ENCODE peak calls at places on chromosomes 7 and 10, in ten cellular contexts. One of them, this sample, is unnamed.
A peak's percentile ranks its signal among the peaks of the same experiment; 100 is the strongest.

GRCh38 chr7:100071018-100071723 is 10.4 kb downstream of the ZNF3 start:
- DNase-seq in activated B cell treated with CpG ODN at 0.5 μM for 24 hours: no peak
- DNase-seq in MM.1S: no peak
- DNase-seq in cardiac muscle cell: no peak
- DNase-seq in psoas muscle: no peak
- DNase-seq in GM20000: no peak
- DNase-seq in IMR-90: no peak
- DNase-seq in AG04450: no peak
- DNase-seq in bronchial epithelial cell: no peak
- DNase-seq in neural progenitor cell: no peak
- DNase-seq in this sample: no peak

GRCh38 chr7:44881610-44882009 is 3.7 kb downstream of the PURB start:
- DNase-seq in neural progenitor cell: no peak
- DNase-seq in bronchial epithelial cell: peak; percentile 79
- DNase-seq in MM.1S: no peak
- DNase-seq in GM20000: no peak
- DNase-seq in AG04450: peak; percentile 55
- DNase-seq in psoas muscle: no peak
- DNase-seq in IMR-90: peak; percentile 88
- DNase-seq in activated B cell treated with CpG ODN at 0.5 μM for 24 hours: no peak
- DNase-seq in cardiac muscle cell: peak; percentile 83
- DNase-seq in this sample: no peak

GRCh38 chr7:73701357-73701995 is 18.0 kb downstream of the STX1A start:
- DNase-seq in neural progenitor cell: peak; percentile 75
- DNase-seq in activated B cell treated with CpG ODN at 0.5 μM for 24 hours: no peak
- DNase-seq in GM20000: peak; percentile 73
- DNase-seq in IMR-90: peak; percentile 33
- DNase-seq in bronchial epithelial cell: peak; percentile 27
- DNase-seq in MM.1S: no peak
- DNase-seq in psoas muscle: no peak
- DNase-seq in AG04450: no peak
- DNase-seq in cardiac muscle cell: peak; percentile 57
- DNase-seq in this sample: no peak

GRCh38 chr10:123149568-123150228 is 1.8 kb downstream of the HMX2 start:
- DNase-seq in MM.1S: no peak
- DNase-seq in cardiac muscle cell: peak; percentile 44
- DNase-seq in neural progenitor cell: peak; percentile 79
- DNase-seq in bronchial epithelial cell: no peak
- DNase-seq in AG04450: no peak
- DNase-seq in IMR-90: peak; percentile 42
- DNase-seq in GM20000: peak; percentile 52
- DNase-seq in activated B cell treated with CpG ODN at 0.5 μM for 24 hours: peak; percentile 42
- DNase-seq in psoas muscle: no peak
- DNase-seq in this sample: no peak

GRCh38 chr7:34044734-34045353 is 139.5 kb downstream of the BMPER start:
- DNase-seq in neural progenitor cell: no peak
- DNase-seq in activated B cell treated with CpG ODN at 0.5 μM for 24 hours: no peak
- DNase-seq in bronchial epithelial cell: no peak
- DNase-seq in psoas muscle: no peak
- DNase-seq in cardiac muscle cell: no peak
- DNase-seq in GM20000: no peak
- DNase-seq in AG04450: no peak
- DNase-seq in IMR-90: no peak
- DNase-seq in MM.1S: no peak
- DNase-seq in this sample: no peak

GRCh38 chr10:36254191-36254590 is 612.1 kb upstream of the FZD8 start:
- DNase-seq in MM.1S: no peak
- DNase-seq in neural progenitor cell: no peak
- DNase-seq in cardiac muscle cell: peak; percentile 69
- DNase-seq in activated B cell treated with CpG ODN at 0.5 μM for 24 hours: no peak
- DNase-seq in psoas muscle: peak; percentile 64
- DNase-seq in bronchial epithelial cell: peak; percentile 39
- DNase-seq in IMR-90: peak; percentile 16
- DNase-seq in GM20000: no peak
- DNase-seq in AG04450: no peak
- DNase-seq in this sample: no peak

GRCh38 chr7:130133029-130133774 is 62.9 kb downstream of the KLHDC10 start:
- DNase-seq in activated B cell treated with CpG ODN at 0.5 μM for 24 hours: no peak
- DNase-seq in psoas muscle: no peak
- DNase-seq in IMR-90: no peak
- DNase-seq in AG04450: no peak
- DNase-seq in cardiac muscle cell: no peak
- DNase-seq in bronchial epithelial cell: no peak
- DNase-seq in neural progenitor cell: no peak
- DNase-seq in GM20000: no peak
- DNase-seq in MM.1S: no peak
- DNase-seq in this sample: no peak

GRCh38 chr7:40673285-40673684 is 538.5 kb downstream of the SUGCT start:
- DNase-seq in cardiac muscle cell: peak; percentile 69
- DNase-seq in psoas muscle: no peak
- DNase-seq in AG04450: peak; percentile 55
- DNase-seq in activated B cell treated with CpG ODN at 0.5 μM for 24 hours: no peak
- DNase-seq in GM20000: no peak
- DNase-seq in MM.1S: peak; percentile 14
- DNase-seq in IMR-90: peak; percentile 93
- DNase-seq in bronchial epithelial cell: peak; percentile 63
- DNase-seq in neural progenitor cell: no peak
- DNase-seq in this sample: no peak

GRCh38 chr7:98360221-98361124 is 40.4 kb downstream of the BAIAP2L1 start:
- DNase-seq in activated B cell treated with CpG ODN at 0.5 μM for 24 hours: no peak
- DNase-seq in cardiac muscle cell: no peak
- DNase-seq in neural progenitor cell: peak; percentile 22
- DNase-seq in AG04450: no peak
- DNase-seq in IMR-90: no peak
- DNase-seq in bronchial epithelial cell: no peak
- DNase-seq in MM.1S: no peak
- DNase-seq in GM20000: no peak
- DNase-seq in psoas muscle: no peak
- DNase-seq in this sample: no peak

GRCh38 chr10:98309366-98310355 is 41.7 kb upstream of the LOXL4 start:
- DNase-seq in bronchial epithelial cell: peak; percentile 46
- DNase-seq in GM20000: peak; percentile 59
- DNase-seq in activated B cell treated with CpG ODN at 0.5 μM for 24 hours: no peak
- DNase-seq in IMR-90: peak; percentile 87
- DNase-seq in AG04450: peak; percentile 75
- DNase-seq in neural progenitor cell: peak; percentile 82
- DNase-seq in psoas muscle: peak; percentile 76
- DNase-seq in MM.1S: no peak
- DNase-seq in cardiac muscle cell: peak; percentile 88
- DNase-seq in this sample: peak; percentile 89

GRCh38 chr7:104695563-104695962 is 318.4 kb upstream of the KMT2E start:
- DNase-seq in AG04450: no peak
- DNase-seq in psoas muscle: no peak
- DNase-seq in cardiac muscle cell: no peak
- DNase-seq in neural progenitor cell: no peak
- DNase-seq in activated B cell treated with CpG ODN at 0.5 μM for 24 hours: no peak
- DNase-seq in bronchial epithelial cell: no peak
- DNase-seq in GM20000: no peak
- DNase-seq in MM.1S: no peak
- DNase-seq in IMR-90: no peak
- DNase-seq in this sample: no peak
- TF ChIP-seq CTCF in AG04450: no peak
- TF ChIP-seq CTCF in psoas muscle: no peak
- TF ChIP-seq CTCF in cardiac muscle cell: no peak
- TF ChIP-seq CTCF in neural progenitor cell: no peak
- TF ChIP-seq CTCF in activated B cell treated with CpG ODN at 0.5 μM for 24 hours: no peak
- TF ChIP-seq CTCF in bronchial epithelial cell: no peak
- TF ChIP-seq CTCF in GM20000: no peak
- TF ChIP-seq CTCF in MM.1S: no peak
- TF ChIP-seq CTCF in IMR-90: no peak
- TF ChIP-seq CTCF in this sample: no peak

DNA sequence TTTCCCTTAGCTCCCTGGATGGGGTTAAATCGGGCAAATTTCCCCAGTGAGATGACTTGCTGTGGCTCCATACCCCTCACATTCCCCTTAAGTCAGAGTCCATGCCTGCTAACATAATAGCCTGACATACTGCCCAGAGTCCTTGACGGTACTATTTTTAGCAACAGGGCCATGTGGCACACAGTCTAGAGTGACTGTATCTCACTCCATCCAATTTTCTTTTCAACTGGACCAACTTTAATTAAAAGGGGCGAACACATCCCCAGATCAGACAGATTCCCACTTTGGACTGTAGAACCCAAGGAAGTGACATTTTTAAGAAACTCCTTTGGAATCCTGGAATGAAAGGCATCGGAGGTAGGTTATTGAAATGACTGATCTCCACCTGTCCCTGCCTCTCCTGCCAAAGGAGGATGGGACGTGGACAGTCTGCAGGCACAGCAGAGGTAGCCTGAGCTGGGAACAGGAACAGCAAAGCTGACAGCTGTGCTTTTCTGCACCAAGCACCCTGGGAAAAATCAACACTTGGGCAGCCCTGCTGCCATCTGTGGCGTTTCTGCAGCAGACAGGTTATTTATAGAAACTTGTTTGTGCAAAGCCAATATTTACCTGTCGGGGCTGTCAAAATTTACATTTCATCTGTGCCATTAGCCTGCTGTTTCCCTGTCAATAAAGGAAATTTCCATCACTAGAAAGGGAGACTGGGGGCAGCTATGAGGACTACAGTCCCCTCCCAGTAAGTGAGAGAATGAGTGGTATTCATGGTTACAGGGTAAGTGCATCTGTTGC is 221.5 kb upstream of the AOAH start:
- DNase-seq in bronchial epithelial cell: no peak
- DNase-seq in psoas muscle: no peak
- DNase-seq in GM20000: no peak
- DNase-seq in activated B cell treated with CpG ODN at 0.5 μM for 24 hours: no peak
- DNase-seq in MM.1S: peak; percentile 41
- DNase-seq in neural progenitor cell: no peak
- DNase-seq in IMR-90: no peak
- DNase-seq in AG04450: no peak
- DNase-seq in cardiac muscle cell: no peak
- DNase-seq in this sample: no peak
- TF ChIP-seq CTCF in bronchial epithelial cell: no peak
- TF ChIP-seq CTCF in psoas muscle: no peak
- TF ChIP-seq CTCF in GM20000: no peak
- TF ChIP-seq CTCF in activated B cell treated with CpG ODN at 0.5 μM for 24 hours: no peak
- TF ChIP-seq CTCF in MM.1S: no peak
- TF ChIP-seq CTCF in neural progenitor cell: no peak
- TF ChIP-seq CTCF in IMR-90: no peak
- TF ChIP-seq CTCF in AG04450: no peak
- TF ChIP-seq CTCF in cardiac muscle cell: no peak
- TF ChIP-seq CTCF in this sample: no peak

GRCh38 chr7:4663239-4663638 is 18.9 kb upstream of the FOXK1 start:
- DNase-seq in bronchial epithelial cell: no peak
- DNase-seq in psoas muscle: no peak
- DNase-seq in activated B cell treated with CpG ODN at 0.5 μM for 24 hours: no peak
- DNase-seq in cardiac muscle cell: no peak
- DNase-seq in IMR-90: no peak
- DNase-seq in neural progenitor cell: no peak
- DNase-seq in AG04450: no peak
- DNase-seq in GM20000: no peak
- DNase-seq in MM.1S: no peak
- DNase-seq in this sample: no peak

GRCh38 chr7:4657640-4658417 is 24.3 kb upstream of the FOXK1 start:
- DNase-seq in IMR-90: no peak
- DNase-seq in neural progenitor cell: no peak
- DNase-seq in cardiac muscle cell: no peak
- DNase-seq in bronchial epithelial cell: no peak
- DNase-seq in AG04450: no peak
- DNase-seq in psoas muscle: no peak
- DNase-seq in MM.1S: no peak
- DNase-seq in GM20000: no peak
- DNase-seq in activated B cell treated with CpG ODN at 0.5 μM for 24 hours: no peak
- DNase-seq in this sample: no peak

GRCh38 chr7:4655311-4655710 is 26.8 kb upstream of the FOXK1 start:
- DNase-seq in neural progenitor cell: no peak
- DNase-seq in bronchial epithelial cell: peak; percentile 89
- DNase-seq in IMR-90: no peak
- DNase-seq in psoas muscle: no peak
- DNase-seq in activated B cell treated with CpG ODN at 0.5 μM for 24 hours: no peak
- DNase-seq in GM20000: no peak
- DNase-seq in cardiac muscle cell: no peak
- DNase-seq in AG04450: no peak
- DNase-seq in MM.1S: no peak
- DNase-seq in this sample: no peak

GRCh38 chr7:4661871-4662270 is 20.2 kb upstream of the FOXK1 start:
- DNase-seq in MM.1S: no peak
- DNase-seq in bronchial epithelial cell: no peak
- DNase-seq in psoas muscle: peak; percentile 31
- DNase-seq in cardiac muscle cell: peak; percentile 59
- DNase-seq in activated B cell treated with CpG ODN at 0.5 μM for 24 hours: no peak
- DNase-seq in neural progenitor cell: no peak
- DNase-seq in IMR-90: peak; percentile 70
- DNase-seq in GM20000: no peak
- DNase-seq in AG04450: no peak
- DNase-seq in this sample: no peak

GRCh38 chr7:4659551-4660286 is 22.4 kb upstream of the FOXK1 start:
- DNase-seq in AG04450: no peak
- DNase-seq in MM.1S: peak; percentile 12
- DNase-seq in activated B cell treated with CpG ODN at 0.5 μM for 24 hours: no peak
- DNase-seq in neural progenitor cell: no peak
- DNase-seq in bronchial epithelial cell: no peak
- DNase-seq in GM20000: no peak
- DNase-seq in psoas muscle: no peak
- DNase-seq in cardiac muscle cell: no peak
- DNase-seq in IMR-90: no peak
- DNase-seq in this sample: no peak
- TF ChIP-seq CTCF in AG04450: no peak
- TF ChIP-seq CTCF in MM.1S: no peak
- TF ChIP-seq CTCF in activated B cell treated with CpG ODN at 0.5 μM for 24 hours: no peak
- TF ChIP-seq CTCF in neural progenitor cell: no peak
- TF ChIP-seq CTCF in bronchial epithelial cell: no peak
- TF ChIP-seq CTCF in GM20000: no peak
- TF ChIP-seq CTCF in psoas muscle: no peak
- TF ChIP-seq CTCF in cardiac muscle cell: no peak
- TF ChIP-seq CTCF in IMR-90: no peak
- TF ChIP-seq CTCF in this sample: peak; percentile 28

GRCh38 chr7:43480581-43480980 is 102.3 kb upstream of the STK17A start:
- DNase-seq in IMR-90: peak; percentile 20
- DNase-seq in AG04450: no peak
- DNase-seq in MM.1S: no peak
- DNase-seq in bronchial epithelial cell: peak; percentile 76
- DNase-seq in psoas muscle: no peak
- DNase-seq in neural progenitor cell: no peak
- DNase-seq in activated B cell treated with CpG ODN at 0.5 μM for 24 hours: no peak
- DNase-seq in GM20000: no peak
- DNase-seq in cardiac muscle cell: peak; percentile 25
- DNase-seq in this sample: no peak

GRCh38 chr7:43481905-43482678 is 100.8 kb upstream of the STK17A start:
- DNase-seq in psoas muscle: no peak
- DNase-seq in neural progenitor cell: no peak
- DNase-seq in activated B cell treated with CpG ODN at 0.5 μM for 24 hours: no peak
- DNase-seq in AG04450: no peak
- DNase-seq in bronchial epithelial cell: no peak
- DNase-seq in IMR-90: peak; percentile 30
- DNase-seq in MM.1S: no peak
- DNase-seq in GM20000: no peak
- DNase-seq in cardiac muscle cell: peak; percentile 26
- DNase-seq in this sample: no peak

GRCh38 chr7:43475983-43476382 is 106.9 kb upstream of the STK17A start:
- DNase-seq in GM20000: no peak
- DNase-seq in neural progenitor cell: no peak
- DNase-seq in activated B cell treated with CpG ODN at 0.5 μM for 24 hours: no peak
- DNase-seq in cardiac muscle cell: no peak
- DNase-seq in AG04450: no peak
- DNase-seq in bronchial epithelial cell: no peak
- DNase-seq in IMR-90: no peak
- DNase-seq in MM.1S: no peak
- DNase-seq in psoas muscle: no peak
- DNase-seq in this sample: no peak

GRCh38 chr7:43479543-43479942 is 103.4 kb upstream of the STK17A start:
- DNase-seq in AG04450: no peak
- DNase-seq in IMR-90: no peak
- DNase-seq in cardiac muscle cell: no peak
- DNase-seq in GM20000: no peak
- DNase-seq in activated B cell treated with CpG ODN at 0.5 μM for 24 hours: no peak
- DNase-seq in neural progenitor cell: no peak
- DNase-seq in psoas muscle: no peak
- DNase-seq in bronchial epithelial cell: no peak
- DNase-seq in MM.1S: no peak
- DNase-seq in this sample: no peak

GRCh38 chr7:43479042-43479441 is 103.9 kb upstream of the STK17A start:
- DNase-seq in MM.1S: peak; percentile 12
- DNase-seq in GM20000: no peak
- DNase-seq in IMR-90: no peak
- DNase-seq in psoas muscle: no peak
- DNase-seq in cardiac muscle cell: no peak
- DNase-seq in AG04450: no peak
- DNase-seq in activated B cell treated with CpG ODN at 0.5 μM for 24 hours: no peak
- DNase-seq in neural progenitor cell: no peak
- DNase-seq in bronchial epithelial cell: peak; percentile 35
- DNase-seq in this sample: no peak
- TF ChIP-seq CTCF in MM.1S: no peak
- TF ChIP-seq CTCF in GM20000: no peak
- TF ChIP-seq CTCF in IMR-90: no peak
- TF ChIP-seq CTCF in psoas muscle: no peak
- TF ChIP-seq CTCF in cardiac muscle cell: peak; percentile 6
- TF ChIP-seq CTCF in AG04450: no peak
- TF ChIP-seq CTCF in activated B cell treated with CpG ODN at 0.5 μM for 24 hours: no peak
- TF ChIP-seq CTCF in neural progenitor cell: peak; percentile 15
- TF ChIP-seq CTCF in bronchial epithelial cell: peak; percentile 12
- TF ChIP-seq CTCF in this sample: peak; percentile 21

This sample was measured in D721Med.